ENCODE peak calls at places on chromosomes 7 and 10, in nine cellular contexts. Q is pancreas; W is aorta; J is left cardiac atrium; I is right cardiac atrium; D is lower lobe of right lung; S is central memory CD8-positive, alpha-beta T cell; U is effector memory CD8-positive, alpha-beta T cell; T is HepG2. C is an unnamed sample.

GRCh38 chr7:159115601-159116501 is 28.8 kb downstream of the VIPR2 start:
- ATAC-seq in T (no peak), U (no peak), D (no peak), W (no peak), S (no peak), Q (peak; percentile 82), I (peak; percentile 24), J (peak; percentile 41), C (no peak)

GRCh38 chr10:73183882-73184281 is 16.0 kb downstream of the FAM149B1 start:
- ATAC-seq in D (no peak), W (no peak), Q (no peak), I (no peak), J (no peak), U (no peak), S (no peak), T (no peak), C (no peak)

GRCh38 chr7:143013473-143013872 is 13.5 kb downstream of the OR9A2 start:
- ATAC-seq in D (no peak), I (no peak), T (no peak), J (no peak), W (no peak), U (no peak), S (no peak), Q (no peak), C (no peak)

GRCh38 chr10:69961168-69961863 is 91.3 kb upstream of the MACROH2A2 start:
- ATAC-seq in I (no peak), W (no peak), J (no peak), S (no peak), Q (no peak), D (peak; percentile 14), U (no peak), T (peak; percentile 60), C (no peak)

GRCh38 chr7:2009541-2010001 is 223.2 kb downstream of the MAD1L1 start:
- ATAC-seq in T (no peak), U (no peak), I (peak; percentile 75), W (no peak), Q (no peak), D (no peak), J (peak; percentile 71), S (no peak), C (no peak)

GRCh38 chr10:11602919-11603523 is 8.4 kb downstream of the USP6NL start:
- ATAC-seq in J (no peak), T (peak; percentile 76), U (peak; percentile 27), S (no peak), I (no peak), D (no peak), Q (peak; percentile 68), W (no peak), C (peak; percentile 77)

GRCh38 chr7:107622429-107622828 is 38.2 kb upstream of the SLC26A4 start:
- ATAC-seq in U (no peak), I (peak; percentile 55), W (peak; percentile 48), T (no peak), D (peak; percentile 80), S (no peak), J (no peak), Q (no peak), C (no peak)

GRCh38 chr10:101446947-101447346 is 93.0 kb downstream of the BTRC start:
- ATAC-seq in S (no peak), J (peak; percentile 59), D (no peak), W (no peak), T (no peak), Q (no peak), U (no peak), I (peak; percentile 48), C (no peak)

GRCh38 chr7:99380032-99380822 is 5.7 kb downstream of the ARPC1B start:
- ATAC-seq in S (peak; percentile 3), W (peak; percentile 65), D (peak; percentile 64), Q (no peak), I (peak; percentile 52), J (peak; percentile 51), T (no peak), U (peak; percentile 17), C (peak; percentile 72)

C was measured in stimulated activated memory B cell treated with anti-CD40 and anti-IgM and Interleukin-4, amounts not matched to agents 10 μg/mL and 1 μg/mL and 100 μg/mL, for 72 hours.